ENCODE peak calls at places on chromosomes 6 and 20, in six cellular contexts. E, G, D, N, R and V are unnamed samples.

GRCh38 chr20:46713957-46714834 is 4.7 kb downstream of the SLC2A10 start:
- DNase-seq in E (no peak), G (no peak), D (no peak), N (no peak), R (no peak), V (no peak)

GRCh38 chr6:80003841-80004198 is 629 bp upstream of the TTK start:
- DNase-seq in E (peak), G (no peak), D (no peak), N (peak), R (no peak), V (no peak)

GRCh38 chr20:4555188-4555893 is 166.4 kb upstream of the PRND start:
- DNase-seq in E (no peak), G (no peak), D (no peak), N (no peak), R (peak), V (peak)

GRCh38 chr6:146881228-146882181 is 282.7 kb downstream of the ADGB start:
- DNase-seq in E (no peak), G (no peak), D (no peak), N (no peak), R (peak), V (no peak)

GRCh38 chr6:71887006-71887743 is 825 bp downstream of the RIMS1 start:
- DNase-seq in E (no peak), G (no peak), D (no peak), N (no peak), R (no peak), V (no peak)

GRCh38 chr20:2292711-2293110 is 3.1 kb upstream of the TGM3 start:
- DNase-seq in E (no peak), G (peak), D (no peak), N (no peak), R (no peak), V (no peak)

GRCh38 chr6:146775227-146775626 is 176.5 kb downstream of the ADGB start:
- DNase-seq in E (no peak), G (no peak), D (no peak), N (no peak), R (no peak), V (no peak)

GRCh38 chr6:36135053-36135731 is 4.9 kb downstream of the MAPK13 start:
- DNase-seq in E (no peak), G (no peak), D (no peak), N (no peak), R (no peak), V (no peak)

GRCh38 chr6:74284266-74284665 is 588.3 kb downstream of the CD109 start:
- DNase-seq in E (no peak), G (no peak), D (no peak), N (no peak), R (peak), V (no peak)

GRCh38 chr6:13248053-13248452 is 80.3 kb downstream of the TBC1D7 start:
- DNase-seq in E (no peak), G (no peak), D (no peak), N (no peak), R (peak), V (peak)

GRCh38 chr6:72464791-72465691 is 156.8 kb upstream of the KCNQ5 start:
- DNase-seq in E (no peak), G (peak), D (no peak), N (no peak), R (peak), V (peak)

GRCh38 chr6:150403458-150404245 is 34.8 kb downstream of the IYD start:
- DNase-seq in E (no peak), G (peak), D (no peak), N (no peak), R (peak), V (peak)

GRCh38 chr20:672975-673604 is 2.5 kb downstream of the SCRT2 start:
- DNase-seq in E (no peak), G (no peak), D (no peak), N (no peak), R (no peak), V (no peak)

GRCh38 chr6:111673871-111674270 is 68.2 kb upstream of the TRAF3IP2 start:
- DNase-seq in E (no peak), G (no peak), D (no peak), N (no peak), R (no peak), V (no peak)

GRCh38 chr20:17442588-17442987 is 88.6 kb downstream of the BFSP1 start:
- DNase-seq in E (no peak), G (no peak), D (no peak), N (no peak), R (no peak), V (no peak)

GRCh38 chr20:10985536-10985935 is 311.7 kb upstream of the JAG1 start:
- DNase-seq in E (no peak), G (no peak), D (no peak), N (no peak), R (peak), V (peak)